ENCODE peak calls at places on chromosomes 5 and 9, in eight cellular contexts. B is ascending aorta; Q is MCF 10A; R is fibroblast of pulmonary artery; F is transverse colon; O is CD4-positive, alpha-beta T cell; C is keratinocyte; L is nephron progenitor cell. I is an unnamed sample.

GRCh38 chr9:95927288-95928004 is 52.0 kb downstream of the ERCC6L2 start:
- DNase-seq in C (no peak), B (no peak), L (no peak), Q (no peak), O (no peak), R (no peak), F (no peak), I (no peak)

GRCh38 chr5:3602713-3603502 is 7.3 kb downstream of the IRX1 start:
- DNase-seq in O (no peak), F (no peak), L (peak), C (no peak), Q (no peak), R (peak), B (no peak), I (no peak)

GRCh38 chr9:122900791-122901190 is 4.4 kb downstream of the RC3H2 start:
- DNase-seq in C (no peak), R (peak), F (no peak), B (no peak), L (no peak), O (no peak), Q (peak), I (peak)

GRCh38 chr9:69898714-69899209 is 78.1 kb downstream of the CFAP95 start:
- DNase-seq in Q (peak), C (peak), L (no peak), O (no peak), R (peak), B (no peak), F (no peak), I (peak)

GRCh38 chr5:6492934-6493333 is 44.3 kb downstream of the UBE2QL1 start:
- DNase-seq in L (no peak), O (no peak), C (no peak), R (no peak), Q (no peak), F (no peak), B (no peak), I (no peak)

GRCh38 chr9:130542457-130543228 is 36.7 kb upstream of the FUBP3 start:
- DNase-seq in R (no peak), C (no peak), F (no peak), L (no peak), O (no peak), Q (peak), B (no peak), I (peak)

GRCh38 chr5:137072376-137073174 is 426.6 kb downstream of the SPOCK1 start:
- DNase-seq in C (no peak), Q (no peak), B (no peak), L (no peak), O (no peak), R (peak), F (no peak), I (peak)

GRCh38 chr5:11046160-11046559 is 285.1 kb upstream of the DAP start:
- DNase-seq in R (no peak), F (no peak), B (no peak), L (peak), C (no peak), Q (no peak), O (no peak), I (no peak)

GRCh38 chr5:95086932-95087818 is 197.7 kb downstream of the MCTP1 start:
- DNase-seq in C (no peak), Q (no peak), F (no peak), L (no peak), R (no peak), B (no peak), O (no peak), I (no peak)

GRCh38 chr9:132571806-132572600 is 10.4 kb upstream of the BARHL1 start:
- DNase-seq in Q (no peak), L (no peak), O (no peak), B (no peak), F (no peak), C (no peak), R (no peak), I (no peak)

GRCh38 chr5:147735621-147736125 is 46.9 kb downstream of the JAKMIP2 start:
- DNase-seq in L (no peak), O (no peak), Q (no peak), F (no peak), B (no peak), R (no peak), C (no peak), I (no peak)

GRCh38 chr5:168578006-168578405 is 1.2 kb downstream of the PANK3 start:
- DNase-seq in L (no peak), B (no peak), O (no peak), Q (peak), R (peak), F (no peak), C (no peak), I (peak)

GRCh38 chr9:125889524-125890473 is 142.6 kb downstream of the PBX3 start:
- DNase-seq in C (no peak), Q (peak), B (no peak), F (peak), O (no peak), R (peak), L (peak), I (peak)

GRCh38 chr9:68426755-68427154 is 70.3 kb downstream of the PGM5 start:
- DNase-seq in F (no peak), B (no peak), C (no peak), R (no peak), Q (no peak), L (no peak), O (no peak), I (no peak)

GRCh38 chr5:113295111-113295539 is 139.7 kb downstream of the TSSK1B start:
- DNase-seq in Q (peak), O (no peak), F (no peak), L (no peak), C (no peak), B (no peak), R (no peak), I (no peak)
- TF ChIP-seq CTCF in Q (no peak), O (no peak), F (no peak), L (no peak), C (no peak), B (no peak), R (no peak), I (no peak)

GRCh38 chr9:4375424-4376195 is 75.7 kb upstream of the GLIS3 start:
- DNase-seq in Q (peak), O (no peak), F (no peak), L (no peak), C (peak), R (peak), B (no peak), I (peak)
- TF ChIP-seq CTCF in Q (peak), O (no peak), F (peak), L (peak), C (no peak), R (peak), B (peak), I (peak)

GRCh38 chr5:135460246-135461033 is 8.3 kb upstream of the TIFAB start:
- DNase-seq in F (no peak), R (no peak), Q (no peak), O (no peak), L (no peak), B (no peak), C (no peak), I (no peak)

GRCh38 chr5:135458921-135459331 is 6.8 kb upstream of the TIFAB start:
- DNase-seq in L (no peak), B (no peak), F (peak), Q (peak), R (peak), O (no peak), C (no peak), I (peak)

GRCh38 chr5:135457424-135458071 is 5.4 kb upstream of the TIFAB start:
- DNase-seq in B (no peak), C (no peak), Q (peak), O (peak), L (peak), F (peak), R (peak), I (peak)

GRCh38 chr5:135456238-135457099 is 4.3 kb upstream of the TIFAB start:
- DNase-seq in C (no peak), Q (peak), F (peak), B (peak), L (no peak), O (no peak), R (peak), I (peak)

DNA sequence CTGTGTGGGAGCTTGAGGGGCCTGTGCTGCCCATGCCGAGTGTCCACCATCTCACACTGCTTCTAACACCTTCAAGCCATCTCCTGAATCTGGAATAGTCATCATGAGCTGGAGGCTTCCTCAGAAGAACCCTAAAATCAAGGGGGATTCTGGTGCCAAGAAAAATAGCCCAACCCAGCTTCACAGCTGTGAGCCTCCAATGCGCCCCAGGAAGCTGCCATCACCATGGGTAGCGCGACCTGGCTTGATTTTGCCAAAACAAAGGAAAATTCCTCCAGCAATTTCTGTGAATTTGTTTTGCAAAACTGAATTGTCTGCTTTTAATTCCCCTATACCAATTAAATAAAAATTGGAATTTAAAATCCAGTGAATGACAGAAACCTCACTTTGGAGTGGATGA is 6.2 kb upstream of the TIFAB start:
- DNase-seq in L (no peak), Q (no peak), F (no peak), R (no peak), O (no peak), B (no peak), C (no peak), I (no peak)
- TF ChIP-seq CTCF in L (no peak), Q (no peak), F (no peak), R (no peak), O (no peak), B (no peak), C (no peak), I (no peak)

GRCh38 chr9:73265876-73266275 is 114.2 kb downstream of the ANXA1 start:
- DNase-seq in L (no peak), C (no peak), R (no peak), Q (no peak), B (no peak), F (no peak), O (no peak), I (peak)
- TF ChIP-seq CTCF in L (no peak), C (no peak), R (no peak), Q (no peak), B (no peak), F (no peak), O (no peak), I (no peak)

DNA sequence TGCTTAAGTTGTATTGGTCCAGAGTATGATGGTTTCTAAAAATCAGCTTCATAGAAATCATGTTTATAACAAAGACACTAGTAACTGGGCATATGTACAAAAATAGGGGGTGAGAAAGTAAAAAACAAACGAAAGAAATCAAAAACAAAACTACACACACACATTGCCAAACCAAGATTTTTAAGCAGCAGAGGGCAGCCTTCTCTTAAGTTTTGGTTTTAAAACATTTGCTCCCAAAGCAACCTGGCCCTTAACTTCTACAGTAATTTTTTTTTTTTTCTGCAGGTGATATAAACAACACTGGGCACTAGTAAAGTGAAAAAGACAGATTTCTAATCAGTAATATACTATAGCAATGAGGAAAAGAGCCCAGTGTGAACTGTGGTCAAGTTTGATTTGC is 13.5 kb upstream of the GAPT start:
- DNase-seq in O (no peak), Q (no peak), C (no peak), B (no peak), L (no peak), F (no peak), R (peak), I (no peak)
- TF ChIP-seq CTCF in O (no peak), Q (peak), C (no peak), B (no peak), L (no peak), F (peak), R (peak), I (peak)

DNA sequence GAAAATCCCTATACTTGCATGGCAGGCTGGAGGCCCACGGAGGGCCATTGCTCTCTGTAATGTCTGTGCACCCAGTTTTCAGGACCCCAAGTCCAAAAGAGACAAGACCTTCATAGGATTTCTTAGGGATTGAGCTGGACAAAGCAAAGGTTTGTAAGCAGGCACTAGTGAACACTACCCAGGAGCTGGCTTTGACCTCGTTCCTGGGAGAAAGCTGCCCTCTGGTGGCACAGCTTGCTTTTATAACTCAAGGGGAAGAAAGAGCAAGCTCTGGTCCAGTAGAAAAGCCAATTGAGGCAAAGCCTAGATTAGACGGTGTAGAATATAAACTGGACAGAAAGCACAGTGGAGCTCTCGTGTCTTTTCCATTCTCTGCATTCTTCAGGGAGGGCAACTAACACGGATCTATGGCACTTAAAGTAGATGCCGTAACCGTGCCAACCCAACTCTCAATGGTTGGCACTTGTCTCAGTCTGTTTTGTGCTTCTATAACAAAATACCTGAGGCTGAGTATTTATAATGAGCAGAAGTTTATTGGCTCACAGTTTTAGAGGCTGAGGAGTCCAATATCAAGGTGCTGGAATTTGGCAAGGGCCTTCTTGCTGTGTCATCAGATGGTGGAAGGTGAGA is 7.9 kb downstream of the GABRP start:
- DNase-seq in B (no peak), C (no peak), O (no peak), L (peak), Q (peak), F (peak), R (peak), I (peak)
- TF ChIP-seq CTCF in B (peak), C (peak), O (no peak), L (peak), Q (peak), F (peak), R (peak), I (peak)

GRCh38 chr9:9719373-9720112 is 893.3 kb downstream of the PTPRD start:
- DNase-seq in L (no peak), R (no peak), C (no peak), Q (no peak), F (no peak), O (no peak), B (no peak), I (no peak)
- TF ChIP-seq CTCF in L (no peak), R (no peak), C (no peak), Q (no peak), F (no peak), O (no peak), B (no peak), I (no peak)

GRCh38 chr5:102865510-102866314 is 110.6 kb downstream of the PAM start:
- DNase-seq in C (no peak), F (peak), R (peak), O (no peak), B (peak), Q (peak), L (peak), I (peak)
- TF ChIP-seq CTCF in C (no peak), F (no peak), R (no peak), O (no peak), B (no peak), Q (no peak), L (no peak), I (no peak)

DNA sequence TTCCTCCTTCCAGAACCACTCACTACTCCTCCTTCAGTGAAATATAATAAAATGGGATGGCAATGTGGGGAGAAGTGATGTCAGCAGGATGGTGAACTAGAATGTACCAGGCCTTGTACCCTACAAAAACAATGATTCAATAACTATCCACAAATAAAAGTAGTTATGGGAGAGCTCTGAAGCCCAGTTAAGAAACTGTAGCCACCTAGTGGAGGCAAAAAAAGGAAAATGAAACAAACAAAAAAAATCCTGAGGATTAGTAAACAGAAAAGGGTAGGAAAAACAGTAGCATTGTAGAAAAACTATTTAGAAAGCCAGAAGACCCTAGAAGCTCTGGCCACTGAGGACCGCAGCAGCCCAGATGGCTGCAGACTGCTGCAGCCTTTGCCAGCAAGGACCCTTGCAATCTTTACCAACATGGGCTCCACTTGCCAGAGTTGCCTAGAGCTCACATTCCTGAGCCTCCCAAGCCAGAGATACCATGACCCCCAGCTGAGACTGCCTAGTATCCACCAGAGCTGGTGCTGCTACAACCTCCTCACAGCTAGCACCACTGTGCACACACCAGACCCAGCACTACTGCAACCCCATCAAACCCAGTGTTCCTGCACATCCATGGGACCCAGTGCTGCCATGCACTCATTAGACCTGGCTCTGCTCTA is 259.7 kb upstream of the MSX2 start:
- DNase-seq in F (no peak), Q (no peak), R (no peak), L (no peak), C (no peak), B (no peak), O (no peak), I (no peak)
- TF ChIP-seq CTCF in F (no peak), Q (peak), R (peak), L (no peak), C (no peak), B (no peak), O (no peak), I (no peak)